ENCODE peak calls at places on chromosome 14, in seven cellular contexts. M is caudate nucleus, O is body of pancreas, H is K562, D is cardiac muscle cell, J is A549, N is substantia nigra. Z is an unnamed sample.

GRCh38 chr14:57889245-57889644 is 23.4 kb upstream of the SLC35F4 start:
- DNase-seq in M (no peak), O (no peak), H (no peak), D (no peak), J (no peak), N (peak), Z (peak)

GRCh38 chr14:96109956-96110355 is 70.8 kb downstream of the C14orf132 start:
- DNase-seq in M (no peak), O (no peak), H (no peak), D (no peak), J (no peak), N (no peak), Z (no peak)

GRCh38 chr14:60649815-60650381 is 621 bp upstream of the SIX1 start:
- DNase-seq in M (no peak), O (no peak), H (no peak), D (no peak), J (peak), N (no peak), Z (peak)

GRCh38 chr14:65604946-65605345 is 192.4 kb downstream of the FUT8 start:
- DNase-seq in M (no peak), O (no peak), H (no peak), D (no peak), J (peak), N (no peak), Z (no peak)

GRCh38 chr14:52333108-52333507 is 19.0 kb downstream of the PTGER2 start:
- DNase-seq in M (no peak), O (no peak), H (no peak), D (no peak), J (no peak), N (no peak), Z (no peak)

GRCh38 chr14:90820958-90821357 is 4.7 kb upstream of the TTC7B start:
- DNase-seq in M (no peak), O (no peak), H (no peak), D (no peak), J (no peak), N (no peak), Z (peak)

GRCh38 chr14:102279688-102280348 is 25.1 kb downstream of the MOK start:
- DNase-seq in M (no peak), O (no peak), H (no peak), D (no peak), J (peak), N (no peak), Z (no peak)

GRCh38 chr14:48384786-48385185 is 709.4 kb upstream of the MDGA2 start:
- DNase-seq in M (no peak), O (no peak), H (no peak), D (no peak), J (no peak), N (no peak), Z (no peak)

GRCh38 chr14:20469890-20470858 is 968 bp downstream of the PNP start:
- DNase-seq in M (peak), O (peak), H (no peak), D (peak), J (peak), N (no peak), Z (peak)

GRCh38 chr14:31387091-31387490 is 33.3 kb downstream of the HEATR5A start:
- DNase-seq in M (no peak), O (no peak), H (no peak), D (no peak), J (no peak), N (no peak), Z (no peak)

GRCh38 chr14:105351410-105351809 is 36.9 kb downstream of the PACS2 start:
- DNase-seq in M (no peak), O (no peak), H (no peak), D (no peak), J (no peak), N (no peak), Z (peak)

GRCh38 chr14:50001146-50001998 is 108.5 kb downstream of the ARF6 start:
- DNase-seq in M (no peak), O (peak), H (peak), D (no peak), J (peak), N (no peak), Z (peak)

GRCh38 chr14:72678360-72678759 is 215.5 kb downstream of the DPF3 start:
- DNase-seq in M (no peak), O (no peak), H (no peak), D (no peak), J (no peak), N (no peak), Z (no peak)

GRCh38 chr14:90115780-90116179 is 54.0 kb downstream of the KCNK13 start:
- DNase-seq in M (no peak), O (no peak), H (no peak), D (no peak), J (no peak), N (no peak), Z (no peak)

GRCh38 chr14:73977896-73978295 is 27.8 kb downstream of the COQ6 start:
- DNase-seq in M (no peak), O (no peak), H (no peak), D (no peak), J (no peak), N (no peak), Z (no peak)

GRCh38 chr14:105863296-105864108 is 337.1 kb downstream of the TMEM121 start:
- DNase-seq in M (no peak), O (peak), H (no peak), D (no peak), J (no peak), N (no peak), Z (no peak)

DNA sequence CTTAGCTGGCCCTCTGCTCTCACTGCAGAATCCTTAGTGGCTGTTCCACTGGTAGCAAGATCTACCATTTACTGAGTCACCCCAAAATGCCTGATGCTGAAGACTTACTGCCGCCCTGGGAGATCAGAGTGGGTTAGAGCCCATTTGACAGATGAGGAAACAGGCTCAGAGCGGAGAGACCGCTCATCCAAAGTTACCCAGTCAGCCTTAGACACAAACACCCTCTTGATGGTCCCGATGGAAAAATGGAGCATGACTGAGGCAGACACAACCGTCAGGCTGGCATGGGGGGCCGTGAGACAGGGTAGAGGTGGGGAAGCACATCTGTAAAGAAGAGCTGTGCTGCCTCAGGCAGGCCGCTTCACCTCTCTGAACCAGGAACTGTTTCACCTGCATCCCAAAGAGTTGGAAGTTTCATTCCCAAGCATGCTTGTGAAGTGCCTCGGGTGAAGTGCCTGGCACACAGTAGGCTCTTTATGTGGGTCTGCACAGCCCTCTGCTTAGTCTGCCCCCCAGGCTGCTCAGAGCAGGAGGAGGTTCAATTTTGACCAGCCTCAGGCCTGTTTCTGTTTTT is 581 bp upstream of the SERPINA1 start:
- DNase-seq in M (no peak), O (no peak), H (no peak), D (no peak), J (no peak), N (no peak), Z (no peak)
- H3K27ac ChIP-seq in M (no peak), O (no peak), H (no peak), D (no peak), J (no peak), N (no peak), Z (no peak)

DNA sequence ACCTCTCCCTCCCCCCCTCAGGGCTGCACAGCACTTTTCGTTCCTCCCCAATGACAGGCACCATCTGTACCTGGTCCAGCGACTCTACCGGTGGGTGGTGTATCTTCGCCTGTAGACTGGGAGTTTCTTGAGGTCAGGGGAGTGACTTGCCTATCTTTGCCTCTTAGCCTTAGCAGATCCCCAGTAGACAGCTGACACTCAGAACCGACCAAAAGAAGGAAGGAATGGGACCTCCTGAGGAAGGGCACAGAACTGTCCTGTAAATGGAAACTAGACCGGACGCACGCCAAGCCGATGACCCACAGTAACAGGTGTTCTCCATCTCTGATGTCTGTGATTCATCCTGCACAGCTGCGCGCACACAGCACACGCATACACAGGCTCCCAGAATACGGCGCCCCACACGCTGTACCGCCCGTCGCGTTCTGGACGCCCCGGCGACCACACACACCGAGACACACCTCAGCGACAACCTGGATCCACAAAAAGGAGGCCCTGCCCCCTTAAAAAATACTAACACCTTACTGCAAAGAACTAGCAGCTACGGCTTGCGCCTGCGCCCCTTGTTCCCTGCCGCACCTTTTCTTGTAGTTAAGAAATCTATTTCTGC is 673 bp upstream of the TTC9 start:
- DNase-seq in M (no peak), O (peak), H (no peak), D (no peak), J (peak), N (no peak), Z (peak)
- H3K27ac ChIP-seq in M (no peak), O (no peak), H (no peak), D (no peak), J (peak), N (no peak), Z (peak)

GRCh38 chr14:26593377-26593776 is 4.5 kb downstream of the NOVA1 start:
- DNase-seq in M (no peak), O (no peak), H (no peak), D (no peak), J (no peak), N (no peak), Z (no peak)

GRCh38 chr14:26594756-26595545 is 2.9 kb downstream of the NOVA1 start:
- DNase-seq in M (no peak), O (no peak), H (no peak), D (no peak), J (no peak), N (no peak), Z (no peak)

GRCh38 chr14:26594148-26594547 is 3.7 kb downstream of the NOVA1 start:
- DNase-seq in M (no peak), O (no peak), H (no peak), D (no peak), J (no peak), N (no peak), Z (no peak)

GRCh38 chr14:26589998-26590397 is 7.8 kb downstream of the NOVA1 start:
- DNase-seq in M (no peak), O (no peak), H (no peak), D (no peak), J (no peak), N (no peak), Z (no peak)
- H3K27ac ChIP-seq in M (peak), O (no peak), H (no peak), D (no peak), J (no peak), N (peak), Z (no peak)

DNA sequence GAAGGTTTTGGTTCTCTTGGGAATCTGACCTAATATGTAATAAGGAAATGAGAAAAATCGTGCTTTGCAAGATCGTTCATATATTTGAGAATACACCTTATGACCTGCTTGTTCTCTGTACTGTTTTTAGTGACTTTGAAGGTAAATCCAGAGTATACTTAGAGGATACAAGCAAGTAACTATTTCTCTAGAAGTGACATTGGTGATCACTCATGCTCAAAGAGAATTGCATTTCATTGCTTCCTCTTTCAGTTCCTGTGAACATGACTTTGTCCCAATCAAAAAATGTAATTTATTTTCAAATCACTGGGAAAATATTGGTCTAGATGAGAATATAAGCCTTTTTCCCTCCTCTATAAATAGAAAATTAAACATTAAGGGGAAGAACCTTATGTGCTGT is 2.7 kb downstream of the KTN1 start:
- DNase-seq in M (no peak), O (no peak), H (no peak), D (no peak), J (no peak), N (no peak), Z (no peak)
- H3K27ac ChIP-seq in M (no peak), O (no peak), H (no peak), D (peak), J (no peak), N (no peak), Z (no peak)

DNA sequence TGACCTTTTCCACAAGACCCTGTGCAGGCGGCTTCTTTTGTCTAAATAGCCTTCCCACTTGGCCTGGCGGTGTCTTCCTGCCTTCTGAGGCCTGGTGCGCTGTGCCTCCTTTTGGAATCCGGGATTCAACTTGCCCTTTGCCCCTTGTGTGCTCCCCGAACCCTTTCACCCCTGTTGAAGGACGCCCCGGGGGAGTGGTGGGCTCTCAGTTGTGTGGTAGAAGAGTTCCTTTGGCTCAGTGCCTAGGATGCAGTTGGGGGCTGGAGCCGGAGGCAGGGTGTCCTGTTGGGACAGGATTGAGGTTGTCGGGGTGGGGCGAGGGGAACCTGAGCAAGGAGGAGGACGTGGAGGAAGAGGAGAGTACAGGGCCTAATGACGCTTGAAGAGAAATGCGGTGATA is 34.5 kb downstream of the KLC1 start:
- DNase-seq in M (no peak), O (no peak), H (no peak), D (no peak), J (no peak), N (no peak), Z (no peak)
- H3K27ac ChIP-seq in M (no peak), O (no peak), H (no peak), D (no peak), J (no peak), N (no peak), Z (no peak)

GRCh38 chr14:54564071-54564798 is 2.7 kb upstream of the SAMD4A start:
- DNase-seq in M (no peak), O (no peak), H (peak), D (peak), J (peak), N (no peak), Z (no peak)
- H3K27ac ChIP-seq in M (peak), O (peak), H (peak), D (peak), J (peak), N (peak), Z (no peak)

DNA sequence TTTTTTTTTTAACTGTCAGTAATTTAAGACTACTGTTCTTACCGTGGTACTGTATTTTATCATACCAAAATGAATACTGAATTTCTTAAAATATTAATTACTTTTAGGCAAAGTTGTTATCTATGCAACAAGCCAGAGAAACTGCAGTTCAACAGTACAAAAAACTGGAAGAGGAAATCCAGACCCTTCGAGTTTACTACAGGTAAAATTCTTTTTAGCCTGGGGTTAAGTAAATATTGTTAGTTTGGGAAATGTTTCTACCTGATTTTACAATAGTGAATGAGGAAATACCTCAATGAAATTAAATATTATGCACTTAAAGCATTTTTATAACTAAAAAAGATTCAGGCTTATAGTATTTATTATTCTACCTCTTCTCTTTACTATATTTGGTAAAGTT is 172.3 kb downstream of the FOXA1 start:
- DNase-seq in M (no peak), O (no peak), H (no peak), D (no peak), J (no peak), N (no peak), Z (no peak)
- H3K27ac ChIP-seq in M (no peak), O (no peak), H (no peak), D (no peak), J (no peak), N (no peak), Z (no peak)

DNA sequence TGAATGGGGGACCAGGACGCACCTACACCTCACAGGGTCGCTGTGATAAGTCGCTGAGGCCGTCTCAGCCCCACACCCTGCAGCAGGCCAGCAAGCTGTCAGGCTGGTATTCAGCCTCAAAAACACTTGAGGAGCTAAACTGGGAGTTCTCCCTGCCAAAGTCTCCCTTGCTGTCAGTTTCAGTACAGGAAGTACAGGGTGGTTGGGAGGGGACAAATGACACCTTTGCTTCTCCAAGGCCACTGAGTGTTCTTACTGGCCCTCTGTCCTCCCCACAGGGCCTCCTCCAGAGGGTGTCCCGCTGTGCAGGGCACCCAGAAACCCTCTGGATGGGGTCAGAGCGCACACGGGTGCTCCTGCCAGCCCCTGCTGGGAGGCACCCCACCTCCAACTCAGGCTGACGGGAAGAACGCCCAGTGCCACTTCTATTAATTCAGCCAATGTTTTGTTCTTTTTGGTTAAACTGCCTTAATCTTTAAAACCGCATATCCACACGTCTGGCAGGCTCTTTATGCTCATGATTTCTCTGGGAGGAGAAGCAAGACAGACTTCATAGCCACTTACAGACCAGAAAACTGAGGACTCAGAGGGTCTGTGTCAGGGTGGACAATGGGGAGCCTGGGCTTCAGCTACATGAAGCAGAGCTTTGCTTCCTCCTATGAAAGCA is 75.9 kb downstream of the ITPK1 start:
- DNase-seq in M (no peak), O (no peak), H (no peak), D (peak), J (no peak), N (no peak), Z (no peak)
- H3K27ac ChIP-seq in M (peak), O (no peak), H (no peak), D (peak), J (peak), N (peak), Z (no peak)

DNA sequence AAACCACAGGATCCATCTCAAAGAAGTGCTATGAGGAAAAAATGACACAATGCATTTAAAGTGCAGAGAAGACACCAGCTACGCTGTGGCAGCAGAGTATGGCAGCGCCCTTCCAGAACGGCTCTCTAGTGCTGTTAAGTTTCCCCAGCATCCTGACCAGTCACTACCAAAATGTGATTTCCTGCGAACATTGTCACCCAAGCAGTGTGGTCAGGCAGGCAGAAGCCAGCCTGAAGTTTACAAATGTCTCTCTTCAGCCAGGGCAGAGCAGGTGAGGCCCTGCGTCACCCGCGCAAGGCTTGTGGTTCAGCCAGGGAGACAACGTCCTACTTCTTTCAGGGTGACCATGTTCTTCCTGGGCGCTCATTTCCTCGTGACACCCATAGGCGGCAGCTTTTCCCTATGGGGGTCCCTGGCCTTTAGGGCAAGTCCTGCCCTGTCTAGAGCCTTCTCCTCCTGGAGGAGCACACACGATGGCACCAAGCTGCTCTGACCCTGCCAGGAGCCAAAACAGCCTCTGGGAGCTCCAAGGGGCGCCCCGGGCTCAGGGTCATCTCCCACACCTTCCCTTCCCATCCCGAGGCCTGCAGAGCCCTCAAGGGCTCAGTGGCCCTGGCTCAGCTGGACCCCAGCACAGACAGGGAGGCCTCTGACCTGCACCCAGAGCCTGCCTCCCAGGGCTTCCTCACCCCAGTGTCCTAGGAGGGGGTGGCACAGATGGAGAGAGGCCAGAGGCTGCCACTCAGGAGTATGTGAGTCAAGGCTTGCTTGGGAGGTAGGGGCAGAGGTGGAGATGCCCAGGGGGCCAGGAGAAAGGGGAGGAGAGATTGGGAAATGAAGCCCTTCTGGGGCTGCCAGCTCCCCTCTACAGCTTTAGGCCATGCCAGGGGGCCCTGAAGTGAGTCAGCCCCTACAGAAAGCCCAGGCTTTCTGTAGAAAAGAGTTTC is 41.9 kb downstream of the PSMA6 start:
- DNase-seq in M (no peak), O (no peak), H (no peak), D (no peak), J (peak), N (no peak), Z (no peak)
- H3K27ac ChIP-seq in M (no peak), O (no peak), H (no peak), D (peak), J (peak), N (no peak), Z (no peak)